ENCODE peak calls at places on chromosomes 11 and 22, in eight cellular contexts. One of them, this sample, is unnamed.
A peak's percentile ranks its signal among the peaks of the same experiment; 100 is the strongest.

GRCh38 chr11:120404495-120404894 is 68.3 kb downstream of the ARHGEF12 start:
- DNase-seq in esophagus squamous epithelium: no peak
- DNase-seq in tibial nerve: no peak
- DNase-seq in stomach: no peak
- DNase-seq in lower leg skin: no peak
- DNase-seq in A549: no peak
- DNase-seq in IMR-90: no peak
- DNase-seq in spleen: no peak
- DNase-seq in this sample: no peak

GRCh38 chr11:46006418-46007070 is 84.1 kb downstream of the LARGE2 start:
- DNase-seq in A549: peak; percentile 73
- DNase-seq in spleen: no peak
- DNase-seq in IMR-90: peak; percentile 84
- DNase-seq in stomach: no peak
- DNase-seq in lower leg skin: no peak
- DNase-seq in tibial nerve: no peak
- DNase-seq in esophagus squamous epithelium: no peak
- DNase-seq in this sample: peak; percentile 32

GRCh38 chr11:130633466-130633865 is 185.0 kb downstream of the ADAMTS15 start:
- DNase-seq in tibial nerve: no peak
- DNase-seq in stomach: no peak
- DNase-seq in IMR-90: peak; percentile 67
- DNase-seq in spleen: no peak
- DNase-seq in lower leg skin: no peak
- DNase-seq in esophagus squamous epithelium: no peak
- DNase-seq in A549: no peak
- DNase-seq in this sample: no peak

GRCh38 chr22:45818130-45819085 is 146.8 kb downstream of the ATXN10 start:
- DNase-seq in esophagus squamous epithelium: no peak
- DNase-seq in tibial nerve: no peak
- DNase-seq in lower leg skin: no peak
- DNase-seq in spleen: no peak
- DNase-seq in A549: no peak
- DNase-seq in stomach: no peak
- DNase-seq in IMR-90: no peak
- DNase-seq in this sample: peak; percentile 76

GRCh38 chr11:105838668-105839403 is 183.2 kb downstream of the MSANTD4 start:
- DNase-seq in A549: no peak
- DNase-seq in esophagus squamous epithelium: no peak
- DNase-seq in tibial nerve: no peak
- DNase-seq in lower leg skin: no peak
- DNase-seq in stomach: no peak
- DNase-seq in IMR-90: peak; percentile 80
- DNase-seq in spleen: no peak
- DNase-seq in this sample: no peak

GRCh38 chr11:69642549-69642912 is 1.6 kb downstream of the CCND1 start:
- DNase-seq in esophagus squamous epithelium: no peak
- DNase-seq in stomach: peak; percentile 52
- DNase-seq in spleen: peak; percentile 90
- DNase-seq in IMR-90: no peak
- DNase-seq in lower leg skin: no peak
- DNase-seq in A549: no peak
- DNase-seq in tibial nerve: no peak
- DNase-seq in this sample: no peak

GRCh38 chr22:27133951-27134664 is 476.7 kb downstream of the MIAT start:
- DNase-seq in A549: peak; percentile 71
- DNase-seq in IMR-90: peak; percentile 86
- DNase-seq in lower leg skin: peak; percentile 89
- DNase-seq in spleen: no peak
- DNase-seq in tibial nerve: no peak
- DNase-seq in esophagus squamous epithelium: no peak
- DNase-seq in stomach: peak; percentile 44
- DNase-seq in this sample: no peak

GRCh38 chr11:33478111-33478573 is 221.0 kb downstream of the HIPK3 start:
- DNase-seq in lower leg skin: no peak
- DNase-seq in esophagus squamous epithelium: no peak
- DNase-seq in stomach: no peak
- DNase-seq in IMR-90: no peak
- DNase-seq in spleen: no peak
- DNase-seq in tibial nerve: no peak
- DNase-seq in A549: no peak
- DNase-seq in this sample: no peak

GRCh38 chr11:128424867-128425285 is 162.5 kb downstream of the ETS1 start:
- DNase-seq in lower leg skin: no peak
- DNase-seq in tibial nerve: no peak
- DNase-seq in IMR-90: peak; percentile 66
- DNase-seq in spleen: peak; percentile 74
- DNase-seq in stomach: peak; percentile 35
- DNase-seq in A549: no peak
- DNase-seq in esophagus squamous epithelium: no peak
- DNase-seq in this sample: peak; percentile 33

GRCh38 chr22:36369922-36370781 is 17.6 kb downstream of the MYH9 start:
- DNase-seq in A549: no peak
- DNase-seq in lower leg skin: no peak
- DNase-seq in stomach: peak; percentile 76
- DNase-seq in esophagus squamous epithelium: no peak
- DNase-seq in spleen: peak; percentile 87
- DNase-seq in IMR-90: peak; percentile 41
- DNase-seq in tibial nerve: no peak
- DNase-seq in this sample: peak; percentile 44

GRCh38 chr11:69509381-69509780 is 27.9 kb downstream of the LINC01488 start:
- DNase-seq in stomach: no peak
- DNase-seq in A549: no peak
- DNase-seq in esophagus squamous epithelium: no peak
- DNase-seq in lower leg skin: no peak
- DNase-seq in tibial nerve: no peak
- DNase-seq in spleen: peak; percentile 49
- DNase-seq in IMR-90: no peak
- DNase-seq in this sample: no peak

GRCh38 chr11:126861796-126862195 is 138.8 kb downstream of the KIRREL3 start:
- DNase-seq in lower leg skin: no peak
- DNase-seq in esophagus squamous epithelium: no peak
- DNase-seq in tibial nerve: no peak
- DNase-seq in A549: no peak
- DNase-seq in spleen: no peak
- DNase-seq in IMR-90: no peak
- DNase-seq in stomach: no peak
- DNase-seq in this sample: no peak

GRCh38 chr11:106875013-106875412 is 143.3 kb downstream of the GUCY1A2 start:
- DNase-seq in lower leg skin: no peak
- DNase-seq in esophagus squamous epithelium: no peak
- DNase-seq in spleen: no peak
- DNase-seq in stomach: no peak
- DNase-seq in A549: no peak
- DNase-seq in tibial nerve: no peak
- DNase-seq in IMR-90: no peak
- DNase-seq in this sample: no peak

GRCh38 chr11:31802609-31802989 is 8.5 kb downstream of the PAX6 start:
- DNase-seq in tibial nerve: no peak
- DNase-seq in stomach: no peak
- DNase-seq in IMR-90: no peak
- DNase-seq in esophagus squamous epithelium: no peak
- DNase-seq in lower leg skin: peak; percentile 81
- DNase-seq in spleen: peak; percentile 66
- DNase-seq in A549: no peak
- DNase-seq in this sample: no peak

GRCh38 chr11:103529217-103529684 is 420.0 kb downstream of the DYNC2H1 start:
- DNase-seq in lower leg skin: no peak
- DNase-seq in stomach: no peak
- DNase-seq in esophagus squamous epithelium: no peak
- DNase-seq in A549: peak; percentile 8
- DNase-seq in spleen: no peak
- DNase-seq in tibial nerve: no peak
- DNase-seq in IMR-90: peak; percentile 78
- DNase-seq in this sample: no peak

GRCh38 chr11:14022821-14023220 is 60.3 kb downstream of the SPON1 start:
- DNase-seq in esophagus squamous epithelium: no peak
- DNase-seq in stomach: no peak
- DNase-seq in lower leg skin: no peak
- DNase-seq in spleen: no peak
- DNase-seq in tibial nerve: no peak
- DNase-seq in A549: no peak
- DNase-seq in IMR-90: no peak
- DNase-seq in this sample: no peak

GRCh38 chr22:47165998-47166397 is 403.5 kb downstream of the TBC1D22A start:
- DNase-seq in IMR-90: no peak
- DNase-seq in A549: no peak
- DNase-seq in stomach: no peak
- DNase-seq in esophagus squamous epithelium: no peak
- DNase-seq in lower leg skin: peak; percentile 49
- DNase-seq in tibial nerve: peak; percentile 1
- DNase-seq in spleen: peak; percentile 22
- DNase-seq in this sample: no peak

GRCh38 chr11:83971063-83971462 is 684.9 kb upstream of the CCDC90B start:
- DNase-seq in lower leg skin: no peak
- DNase-seq in spleen: no peak
- DNase-seq in esophagus squamous epithelium: no peak
- DNase-seq in tibial nerve: no peak
- DNase-seq in stomach: no peak
- DNase-seq in IMR-90: peak; percentile 0
- DNase-seq in A549: no peak
- DNase-seq in this sample: no peak

GRCh38 chr11:134224710-134225662 is 515 bp downstream of the VPS26B start:
- DNase-seq in stomach: peak; percentile 43
- DNase-seq in IMR-90: peak; percentile 7
- DNase-seq in tibial nerve: peak; percentile 22
- DNase-seq in spleen: peak; percentile 93
- DNase-seq in A549: peak; percentile 7
- DNase-seq in lower leg skin: peak; percentile 94
- DNase-seq in esophagus squamous epithelium: no peak
- DNase-seq in this sample: peak; percentile 75
- TF ChIP-seq POLR2A in stomach: no peak
- TF ChIP-seq POLR2A in IMR-90: no peak
- TF ChIP-seq POLR2A in tibial nerve: no peak
- TF ChIP-seq POLR2A in spleen: no peak
- TF ChIP-seq POLR2A in A549: peak; percentile 56
- TF ChIP-seq POLR2A in lower leg skin: no peak
- TF ChIP-seq POLR2A in esophagus squamous epithelium: no peak
- TF ChIP-seq POLR2A in this sample: no peak

GRCh38 chr11:1949922-1950321 is 2.8 kb downstream of the MRPL23 start:
- DNase-seq in A549: no peak
- DNase-seq in stomach: no peak
- DNase-seq in lower leg skin: no peak
- DNase-seq in tibial nerve: no peak
- DNase-seq in spleen: no peak
- DNase-seq in IMR-90: no peak
- DNase-seq in esophagus squamous epithelium: no peak
- DNase-seq in this sample: no peak

GRCh38 chr11:1952806-1953482 is 5.8 kb downstream of the MRPL23 start:
- DNase-seq in stomach: no peak
- DNase-seq in IMR-90: no peak
- DNase-seq in lower leg skin: peak; percentile 13
- DNase-seq in spleen: peak; percentile 36
- DNase-seq in esophagus squamous epithelium: no peak
- DNase-seq in A549: no peak
- DNase-seq in tibial nerve: no peak
- DNase-seq in this sample: no peak

GRCh38 chr11:1949302-1949701 is 2.2 kb downstream of the MRPL23 start:
- DNase-seq in tibial nerve: no peak
- DNase-seq in IMR-90: no peak
- DNase-seq in esophagus squamous epithelium: no peak
- DNase-seq in stomach: no peak
- DNase-seq in spleen: peak; percentile 62
- DNase-seq in A549: no peak
- DNase-seq in lower leg skin: peak; percentile 5
- DNase-seq in this sample: no peak

GRCh38 chr11:1948389-1948788 is 1.3 kb downstream of the MRPL23 start:
- DNase-seq in esophagus squamous epithelium: no peak
- DNase-seq in A549: no peak
- DNase-seq in spleen: peak; percentile 23
- DNase-seq in lower leg skin: no peak
- DNase-seq in tibial nerve: no peak
- DNase-seq in IMR-90: no peak
- DNase-seq in stomach: no peak
- DNase-seq in this sample: no peak

GRCh38 chr11:1953489-1954284 is 6.6 kb downstream of the MRPL23 start:
- DNase-seq in IMR-90: no peak
- DNase-seq in spleen: peak; percentile 77
- DNase-seq in esophagus squamous epithelium: no peak
- DNase-seq in lower leg skin: peak; percentile 25
- DNase-seq in tibial nerve: peak; percentile 11
- DNase-seq in A549: no peak
- DNase-seq in stomach: no peak
- DNase-seq in this sample: peak; percentile 17
- TF ChIP-seq CTCF in IMR-90: no peak
- TF ChIP-seq CTCF in spleen: peak; percentile 42
- TF ChIP-seq CTCF in esophagus squamous epithelium: no peak
- TF ChIP-seq CTCF in lower leg skin: no peak
- TF ChIP-seq CTCF in tibial nerve: peak; percentile 24
- TF ChIP-seq CTCF in A549: peak; percentile 22
- TF ChIP-seq CTCF in stomach: no peak
- TF ChIP-seq CTCF in this sample: no peak

DNA sequence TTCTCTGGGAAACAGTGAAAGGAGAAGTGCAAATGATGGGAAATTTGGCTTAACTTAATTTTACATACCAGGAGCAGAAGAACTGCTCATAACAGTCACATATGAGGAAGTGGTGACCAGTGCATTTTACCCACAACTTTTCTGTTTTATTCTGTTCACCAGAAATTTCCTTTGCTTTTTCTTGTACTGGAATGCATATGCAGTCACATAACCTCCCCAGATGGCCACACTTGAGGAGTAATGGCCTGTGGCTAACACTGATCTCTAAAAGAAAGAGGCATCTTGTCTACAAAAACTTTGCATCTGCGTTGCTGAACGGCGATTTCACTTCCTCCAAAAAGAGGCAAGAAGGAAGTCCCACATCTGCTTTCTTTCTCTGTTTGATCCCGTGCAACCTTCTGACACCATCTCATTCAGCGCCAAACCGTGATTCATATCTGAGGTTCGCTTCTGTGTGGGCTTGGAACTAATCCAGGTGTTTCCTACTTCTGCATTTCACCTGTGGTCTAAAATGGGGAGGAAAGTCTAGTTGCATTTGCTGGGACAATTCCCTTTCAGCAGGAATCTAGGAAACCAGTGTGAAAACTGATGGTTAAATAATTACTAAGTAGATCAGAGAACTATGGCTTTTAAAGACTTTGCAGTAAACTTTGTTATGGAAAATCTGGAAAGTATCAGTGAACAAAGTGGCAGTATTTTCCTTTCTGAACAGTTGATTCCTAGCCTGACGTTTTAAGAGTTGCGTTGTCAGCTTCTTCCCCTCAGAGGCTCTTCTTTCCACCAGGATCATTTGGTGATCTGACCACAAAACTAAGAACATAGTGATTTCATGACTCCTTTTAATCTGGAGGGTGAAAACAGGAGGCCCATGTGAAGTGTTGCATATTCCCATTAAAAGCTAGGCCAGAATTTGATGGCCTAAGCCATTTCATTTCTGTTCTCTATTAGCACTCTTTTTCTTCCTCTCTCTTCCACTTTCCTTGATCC is 4.2 kb upstream of the MPEG1 start:
- DNase-seq in stomach: peak; percentile 40
- DNase-seq in lower leg skin: no peak
- DNase-seq in spleen: peak; percentile 80
- DNase-seq in A549: no peak
- DNase-seq in esophagus squamous epithelium: no peak
- DNase-seq in IMR-90: peak; percentile 67
- DNase-seq in tibial nerve: peak; percentile 53
- DNase-seq in this sample: peak; percentile 32
- TF ChIP-seq POLR2A in stomach: no peak
- TF ChIP-seq POLR2A in lower leg skin: no peak
- TF ChIP-seq POLR2A in spleen: no peak
- TF ChIP-seq POLR2A in A549: no peak
- TF ChIP-seq POLR2A in esophagus squamous epithelium: no peak
- TF ChIP-seq POLR2A in IMR-90: no peak
- TF ChIP-seq POLR2A in tibial nerve: no peak
- TF ChIP-seq POLR2A in this sample: no peak

GRCh38 chr11:26095340-26095739 is 236.6 kb upstream of the ANO3 start:
- DNase-seq in A549: no peak
- DNase-seq in esophagus squamous epithelium: no peak
- DNase-seq in lower leg skin: no peak
- DNase-seq in stomach: no peak
- DNase-seq in tibial nerve: no peak
- DNase-seq in spleen: no peak
- DNase-seq in IMR-90: no peak
- DNase-seq in this sample: no peak
- TF ChIP-seq CTCF in A549: no peak
- TF ChIP-seq CTCF in esophagus squamous epithelium: no peak
- TF ChIP-seq CTCF in lower leg skin: no peak
- TF ChIP-seq CTCF in stomach: no peak
- TF ChIP-seq CTCF in tibial nerve: no peak
- TF ChIP-seq CTCF in spleen: no peak
- TF ChIP-seq CTCF in IMR-90: no peak
- TF ChIP-seq CTCF in this sample: no peak

This sample was measured in testis.